ENCODE peak calls at places on chromosomes 7 and 10, in ten cellular contexts. One of them, this sample, is unnamed. For H3K9me3, the result is how much of the 10 kb centered on the place peaks cover.

GRCh38 chr10:112795067-112795466 is 155.0 kb upstream of the TCF7L2 start:
- DNase-seq in CD4-positive, alpha-beta memory T cell: no peak
- DNase-seq in hepatocyte: no peak
- DNase-seq in breast epithelium: no peak
- DNase-seq in left ventricle myocardium inferior: no peak
- DNase-seq in A549: no peak
- DNase-seq in right lobe of liver: no peak
- DNase-seq in MM.1S: no peak
- DNase-seq in left lung: no peak
- DNase-seq in AG04450: no peak
- DNase-seq in this sample: no peak

GRCh38 chr7:69683002-69683401 is 84.7 kb downstream of the AUTS2 start:
- DNase-seq in AG04450: no peak
- DNase-seq in breast epithelium: peak
- DNase-seq in CD4-positive, alpha-beta memory T cell: no peak
- DNase-seq in MM.1S: no peak
- DNase-seq in left ventricle myocardium inferior: no peak
- DNase-seq in A549: no peak
- DNase-seq in left lung: no peak
- DNase-seq in hepatocyte: no peak
- DNase-seq in right lobe of liver: no peak
- DNase-seq in this sample: peak

GRCh38 chr10:124734311-124735166 is 9.6 kb downstream of the FAM53B start:
- DNase-seq in left lung: no peak
- DNase-seq in CD4-positive, alpha-beta memory T cell: no peak
- DNase-seq in MM.1S: peak
- DNase-seq in AG04450: no peak
- DNase-seq in breast epithelium: peak
- DNase-seq in A549: no peak
- DNase-seq in hepatocyte: peak
- DNase-seq in left ventricle myocardium inferior: no peak
- DNase-seq in right lobe of liver: no peak
- DNase-seq in this sample: no peak

GRCh38 chr10:130352291-130352645 is 216.1 kb downstream of the GLRX3 start:
- DNase-seq in AG04450: no peak
- DNase-seq in left ventricle myocardium inferior: no peak
- DNase-seq in A549: no peak
- DNase-seq in right lobe of liver: no peak
- DNase-seq in hepatocyte: no peak
- DNase-seq in left lung: no peak
- DNase-seq in CD4-positive, alpha-beta memory T cell: no peak
- DNase-seq in MM.1S: no peak
- DNase-seq in breast epithelium: no peak
- DNase-seq in this sample: no peak

GRCh38 chr7:234712-235553 is 42.6 kb downstream of the FAM20C start:
- DNase-seq in left lung: peak
- DNase-seq in A549: peak
- DNase-seq in right lobe of liver: peak
- DNase-seq in MM.1S: no peak
- DNase-seq in left ventricle myocardium inferior: peak
- DNase-seq in breast epithelium: peak
- DNase-seq in CD4-positive, alpha-beta memory T cell: no peak
- DNase-seq in hepatocyte: peak
- DNase-seq in AG04450: peak
- DNase-seq in this sample: peak

GRCh38 chr7:151400626-151401315 is 9.1 kb downstream of the WDR86 start:
- DNase-seq in left lung: no peak
- DNase-seq in AG04450: no peak
- DNase-seq in hepatocyte: no peak
- DNase-seq in left ventricle myocardium inferior: no peak
- DNase-seq in right lobe of liver: peak
- DNase-seq in A549: no peak
- DNase-seq in breast epithelium: no peak
- DNase-seq in MM.1S: peak
- DNase-seq in CD4-positive, alpha-beta memory T cell: peak
- DNase-seq in this sample: no peak

GRCh38 chr7:20172736-20173334 is 44.3 kb downstream of the MACC1 start:
- DNase-seq in right lobe of liver: no peak
- DNase-seq in CD4-positive, alpha-beta memory T cell: no peak
- DNase-seq in hepatocyte: peak
- DNase-seq in breast epithelium: no peak
- DNase-seq in MM.1S: peak
- DNase-seq in left lung: no peak
- DNase-seq in A549: peak
- DNase-seq in AG04450: no peak
- DNase-seq in left ventricle myocardium inferior: no peak
- DNase-seq in this sample: peak

GRCh38 chr7:7970113-7970619 is 1.6 kb downstream of the GLCCI1 start:
- DNase-seq in left ventricle myocardium inferior: no peak
- DNase-seq in MM.1S: no peak
- DNase-seq in hepatocyte: peak
- DNase-seq in left lung: no peak
- DNase-seq in right lobe of liver: no peak
- DNase-seq in A549: no peak
- DNase-seq in AG04450: no peak
- DNase-seq in CD4-positive, alpha-beta memory T cell: no peak
- DNase-seq in breast epithelium: no peak
- DNase-seq in this sample: peak

GRCh38 chr10:25245171-25245570 is 70.4 kb downstream of the GPR158 start:
- DNase-seq in left ventricle myocardium inferior: no peak
- DNase-seq in AG04450: no peak
- DNase-seq in breast epithelium: no peak
- DNase-seq in left lung: no peak
- DNase-seq in CD4-positive, alpha-beta memory T cell: no peak
- DNase-seq in MM.1S: no peak
- DNase-seq in A549: no peak
- DNase-seq in hepatocyte: no peak
- DNase-seq in right lobe of liver: no peak
- DNase-seq in this sample: no peak

GRCh38 chr10:92571649-92572048 is 2.2 kb downstream of the IDE start:
- DNase-seq in MM.1S: no peak
- DNase-seq in left lung: no peak
- DNase-seq in AG04450: no peak
- DNase-seq in right lobe of liver: no peak
- DNase-seq in breast epithelium: no peak
- DNase-seq in CD4-positive, alpha-beta memory T cell: no peak
- DNase-seq in A549: no peak
- DNase-seq in hepatocyte: no peak
- DNase-seq in left ventricle myocardium inferior: no peak
- DNase-seq in this sample: no peak

GRCh38 chr10:17144757-17145156 is 15.1 kb upstream of the CUBN start:
- DNase-seq in left ventricle myocardium inferior: no peak
- DNase-seq in CD4-positive, alpha-beta memory T cell: peak
- DNase-seq in MM.1S: peak
- DNase-seq in hepatocyte: no peak
- DNase-seq in left lung: no peak
- DNase-seq in AG04450: no peak
- DNase-seq in breast epithelium: no peak
- DNase-seq in A549: no peak
- DNase-seq in right lobe of liver: no peak
- DNase-seq in this sample: no peak

GRCh38 chr10:51389415-51390342 is 309.7 kb downstream of the CSTF2T start:
- DNase-seq in AG04450: peak
- DNase-seq in left ventricle myocardium inferior: peak
- DNase-seq in A549: peak
- DNase-seq in MM.1S: peak
- DNase-seq in right lobe of liver: no peak
- DNase-seq in CD4-positive, alpha-beta memory T cell: no peak
- DNase-seq in hepatocyte: peak
- DNase-seq in left lung: peak
- DNase-seq in breast epithelium: no peak
- DNase-seq in this sample: peak

GRCh38 chr10:30219977-30220751 is 128.9 kb downstream of the MTPAP start:
- DNase-seq in AG04450: no peak
- DNase-seq in right lobe of liver: no peak
- DNase-seq in hepatocyte: peak
- DNase-seq in left lung: no peak
- DNase-seq in A549: no peak
- DNase-seq in CD4-positive, alpha-beta memory T cell: no peak
- DNase-seq in left ventricle myocardium inferior: no peak
- DNase-seq in breast epithelium: no peak
- DNase-seq in MM.1S: no peak
- DNase-seq in this sample: no peak

GRCh38 chr10:118800920-118801319 is 46.1 kb upstream of the CACUL1 start:
- DNase-seq in MM.1S: no peak
- DNase-seq in CD4-positive, alpha-beta memory T cell: no peak
- DNase-seq in right lobe of liver: no peak
- DNase-seq in breast epithelium: peak
- DNase-seq in left lung: no peak
- DNase-seq in left ventricle myocardium inferior: no peak
- DNase-seq in A549: peak
- DNase-seq in hepatocyte: peak
- DNase-seq in AG04450: no peak
- DNase-seq in this sample: peak

GRCh38 chr7:82319674-82320118 is 123.9 kb downstream of the CACNA2D1 start:
- DNase-seq in breast epithelium: no peak
- DNase-seq in AG04450: peak
- DNase-seq in CD4-positive, alpha-beta memory T cell: no peak
- DNase-seq in left ventricle myocardium inferior: peak
- DNase-seq in MM.1S: no peak
- DNase-seq in hepatocyte: peak
- DNase-seq in right lobe of liver: peak
- DNase-seq in A549: peak
- DNase-seq in left lung: peak
- DNase-seq in this sample: peak

GRCh38 chr10:61901829-61902447 is 439 bp downstream of the ARID5B start:
- DNase-seq in A549: peak
- DNase-seq in hepatocyte: peak
- DNase-seq in MM.1S: peak
- DNase-seq in breast epithelium: no peak
- DNase-seq in AG04450: no peak
- DNase-seq in CD4-positive, alpha-beta memory T cell: no peak
- DNase-seq in left ventricle myocardium inferior: no peak
- DNase-seq in left lung: no peak
- DNase-seq in right lobe of liver: no peak
- DNase-seq in this sample: peak
- H3K27ac ChIP-seq in A549: peak
- H3K27ac ChIP-seq in hepatocyte: peak
- H3K27ac ChIP-seq in MM.1S: peak
- H3K27ac ChIP-seq in breast epithelium: peak
- H3K27ac ChIP-seq in AG04450: peak
- H3K27ac ChIP-seq in CD4-positive, alpha-beta memory T cell: peak
- H3K27ac ChIP-seq in left ventricle myocardium inferior: peak
- H3K27ac ChIP-seq in left lung: peak
- H3K27ac ChIP-seq in right lobe of liver: peak
- H3K27ac ChIP-seq in this sample: peak

DNA sequence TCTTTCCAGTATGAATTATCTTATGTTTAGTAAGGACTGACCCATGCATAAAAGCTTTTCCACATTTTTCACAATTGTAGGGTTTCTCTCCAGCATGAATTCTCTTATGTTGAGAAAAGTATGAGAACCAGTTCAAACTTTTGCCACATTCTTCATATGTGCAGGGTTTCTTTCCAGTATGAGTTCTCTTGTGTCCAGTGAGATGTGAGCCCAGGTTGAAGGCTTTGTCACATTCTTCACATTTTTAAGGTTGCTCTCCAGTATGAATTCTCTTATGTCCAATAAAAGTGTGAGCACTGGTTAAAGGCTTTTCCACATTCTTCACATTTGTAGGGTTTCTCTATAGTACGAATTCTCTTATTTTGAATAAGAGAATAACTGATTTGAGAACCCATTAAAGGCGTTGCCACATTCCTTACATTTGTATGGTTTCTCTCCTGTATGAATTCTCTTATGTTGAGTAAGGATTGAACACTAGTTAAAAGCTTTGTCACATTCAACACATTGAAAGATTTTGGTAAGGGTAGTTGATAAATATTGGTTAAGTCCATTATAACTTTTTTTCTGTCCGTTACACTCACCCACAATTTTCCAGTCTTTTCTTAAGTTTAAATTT is 911.0 kb upstream of the ZNF722 start:
- DNase-seq in A549: no peak
- DNase-seq in left lung: no peak
- DNase-seq in MM.1S: no peak
- DNase-seq in breast epithelium: no peak
- DNase-seq in left ventricle myocardium inferior: no peak
- DNase-seq in AG04450: no peak
- DNase-seq in right lobe of liver: no peak
- DNase-seq in CD4-positive, alpha-beta memory T cell: no peak
- DNase-seq in hepatocyte: no peak
- DNase-seq in this sample: no peak
- H3K9me3 ChIP-seq in A549: under half
- H3K9me3 ChIP-seq in left lung: half or more
- H3K9me3 ChIP-seq in MM.1S: under half
- H3K9me3 ChIP-seq in breast epithelium: under half
- H3K9me3 ChIP-seq in left ventricle myocardium inferior: under half
- H3K9me3 ChIP-seq in AG04450: under half
- H3K9me3 ChIP-seq in right lobe of liver: under half
- H3K9me3 ChIP-seq in CD4-positive, alpha-beta memory T cell: under half
- H3K9me3 ChIP-seq in hepatocyte: under half
- H3K9me3 ChIP-seq in this sample: under half

DNA sequence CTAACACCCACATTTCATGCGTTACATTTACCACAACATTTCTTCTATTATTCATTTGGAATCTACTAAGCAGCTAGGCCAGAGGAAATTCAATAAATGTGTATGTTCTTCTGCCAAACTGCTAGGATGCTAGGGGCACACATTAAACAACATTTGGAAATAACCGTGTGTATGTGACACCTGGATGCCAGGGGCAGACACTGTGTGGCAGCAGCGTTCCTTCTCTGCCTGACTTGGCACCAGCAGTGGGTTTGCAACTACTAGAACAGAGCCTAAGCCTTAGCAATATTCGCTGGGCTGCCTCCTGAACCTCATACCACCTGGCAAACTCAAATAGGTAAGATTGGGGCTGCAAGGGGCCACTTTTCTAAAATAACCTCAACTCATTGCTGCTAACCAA is 182.1 kb downstream of the CHCHD3 start:
- DNase-seq in A549: peak
- DNase-seq in breast epithelium: no peak
- DNase-seq in left lung: no peak
- DNase-seq in CD4-positive, alpha-beta memory T cell: no peak
- DNase-seq in AG04450: no peak
- DNase-seq in right lobe of liver: no peak
- DNase-seq in hepatocyte: no peak
- DNase-seq in left ventricle myocardium inferior: no peak
- DNase-seq in MM.1S: no peak
- DNase-seq in this sample: no peak
- H3K27ac ChIP-seq in A549: no peak
- H3K27ac ChIP-seq in breast epithelium: no peak
- H3K27ac ChIP-seq in left lung: no peak
- H3K27ac ChIP-seq in CD4-positive, alpha-beta memory T cell: no peak
- H3K27ac ChIP-seq in AG04450: no peak
- H3K27ac ChIP-seq in right lobe of liver: no peak
- H3K27ac ChIP-seq in hepatocyte: no peak
- H3K27ac ChIP-seq in left ventricle myocardium inferior: no peak
- H3K27ac ChIP-seq in MM.1S: no peak
- H3K27ac ChIP-seq in this sample: no peak

DNA sequence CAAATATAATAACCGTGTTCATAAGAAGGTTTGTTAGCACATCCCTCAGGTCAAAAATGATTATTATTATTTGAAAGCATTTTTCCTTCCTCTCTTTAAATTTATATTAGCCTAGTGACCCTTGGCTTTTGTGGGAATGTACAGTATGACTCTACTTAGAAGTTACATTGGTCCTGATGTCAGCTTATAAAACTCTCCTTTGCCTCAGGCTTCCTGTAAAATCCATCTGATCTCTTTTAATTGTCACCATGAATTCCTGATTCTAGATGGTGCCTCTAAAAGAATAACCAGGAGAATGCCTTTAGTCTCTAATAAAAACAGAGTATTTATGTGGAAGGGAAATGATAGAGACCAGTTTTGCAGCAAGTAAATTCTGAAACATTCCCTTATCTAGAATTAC is 1134.4 kb downstream of the XPNPEP1 start:
- DNase-seq in CD4-positive, alpha-beta memory T cell: no peak
- DNase-seq in left ventricle myocardium inferior: no peak
- DNase-seq in breast epithelium: no peak
- DNase-seq in right lobe of liver: no peak
- DNase-seq in left lung: no peak
- DNase-seq in A549: no peak
- DNase-seq in AG04450: no peak
- DNase-seq in hepatocyte: no peak
- DNase-seq in MM.1S: no peak
- DNase-seq in this sample: no peak
- H3K9me3 ChIP-seq in CD4-positive, alpha-beta memory T cell: under half
- H3K9me3 ChIP-seq in left ventricle myocardium inferior: under half
- H3K9me3 ChIP-seq in breast epithelium: under half
- H3K9me3 ChIP-seq in right lobe of liver: under half
- H3K9me3 ChIP-seq in left lung: under half
- H3K9me3 ChIP-seq in A549: under half
- H3K9me3 ChIP-seq in AG04450: under half
- H3K9me3 ChIP-seq in hepatocyte: under half
- H3K9me3 ChIP-seq in MM.1S: under half
- H3K9me3 ChIP-seq in this sample: under half

This sample was measured in body of pancreas.